ENCODE peak calls at places on chromosomes 16 and 17, in ten cellular contexts. U, D, A, F, W, I, L, H, Q and G are unnamed samples.

GRCh38 chr16:85528528-85529387 is 84.4 kb upstream of the GSE1 start:
- DNase-seq in W (no peak), I (no peak), D (peak), L (no peak), U (no peak), A (peak), F (no peak), H (peak), Q (no peak), G (no peak)

GRCh38 chr16:29804455-29805231 is 1.7 kb upstream of the MAZ start:
- DNase-seq in A (no peak), U (no peak), L (peak), D (no peak), I (no peak), W (peak), Q (no peak), F (peak), H (no peak), G (peak)

GRCh38 chr16:51994597-51994996 is 552.3 kb downstream of the TOX3 start:
- DNase-seq in I (no peak), F (no peak), Q (no peak), H (no peak), W (no peak), A (no peak), D (no peak), U (no peak), L (no peak), G (no peak)

GRCh38 chr17:38893612-38894011 is 23.8 kb downstream of the LASP1 start:
- DNase-seq in F (peak), Q (no peak), D (no peak), A (no peak), U (no peak), L (peak), W (no peak), I (no peak), H (peak), G (peak)

GRCh38 chr17:49616546-49617205 is 41.0 kb downstream of the NXPH3 start:
- DNase-seq in Q (peak), I (no peak), L (peak), A (no peak), W (peak), H (no peak), F (no peak), U (no peak), D (no peak), G (peak)

GRCh38 chr17:68601565-68602266 is 549 bp upstream of the FAM20A start:
- DNase-seq in D (no peak), W (no peak), F (no peak), L (peak), A (no peak), U (no peak), H (no peak), Q (no peak), I (no peak), G (no peak)

GRCh38 chr17:45009676-45010467 is 41.6 kb downstream of the DCAKD start:
- DNase-seq in W (no peak), A (no peak), Q (no peak), I (no peak), H (no peak), U (no peak), L (no peak), D (no peak), F (no peak), G (no peak)

GRCh38 chr17:68566145-68566738 is 34.9 kb downstream of the FAM20A start:
- DNase-seq in U (no peak), W (no peak), A (no peak), H (no peak), Q (no peak), D (no peak), F (no peak), I (no peak), L (no peak), G (no peak)

GRCh38 chr17:751269-752001 is 629 bp downstream of the GEMIN4 start:
- DNase-seq in F (peak), A (no peak), H (peak), I (no peak), L (peak), Q (no peak), W (peak), D (peak), U (peak), G (no peak)

GRCh38 chr17:64097196-64097936 is 32.6 kb downstream of the ERN1 start:
- DNase-seq in I (peak), W (no peak), D (no peak), F (no peak), L (no peak), A (no peak), Q (no peak), H (no peak), U (no peak), G (no peak)